ENCODE peak calls at places on chromosomes 16 and 17, in ten cellular contexts. S is amygdala; T is hypothalamus; B is GM19239; G is RPMI8226; P is dorsolateral prefrontal cortex; Q is stimulated activated CD4-positive, alpha-beta T cell treated with anti-CD3 and anti-CD28 coated beads, Interleukin-1b, Interleukin-23, amount 100 ng/mL, for 1 hour; Z is DMS53; W is non-pigmented ciliary epithelial cell; I is EL. E is an unnamed sample.

GRCh38 chr16:57185446-57185944 is 344 bp downstream of the PSME3IP1 start:
- DNase-seq in S (peak; percentile 59), T (peak; percentile 54), B (no peak), G (peak; percentile 68), P (peak; percentile 57), Q (no peak), Z (peak; percentile 84), W (no peak), I (peak; percentile 64), E (peak; percentile 61)

GRCh38 chr17:49746791-49747490 is 17.0 kb downstream of the FAM117A start:
- DNase-seq in S (no peak), T (no peak), B (no peak), G (peak; percentile 78), P (no peak), Q (no peak), Z (no peak), W (no peak), I (no peak), E (no peak)

GRCh38 chr16:70715860-70716357 is 30.1 kb upstream of the MTSS2 start:
- DNase-seq in S (peak; percentile 57), T (no peak), B (no peak), G (no peak), P (no peak), Q (no peak), Z (no peak), W (no peak), I (peak; percentile 60), E (peak; percentile 77)

GRCh38 chr17:70071127-70071526 is 3.9 kb upstream of the KCNJ16 start:
- DNase-seq in S (no peak), T (no peak), B (no peak), G (no peak), P (no peak), Q (no peak), Z (no peak), W (no peak), I (no peak), E (no peak)

GRCh38 chr17:48307814-48308411 is 122.1 kb downstream of the SKAP1 start:
- DNase-seq in S (peak; percentile 3), T (no peak), B (peak; percentile 18), G (peak; percentile 66), P (no peak), Q (no peak), Z (peak; percentile 79), W (peak; percentile 22), I (peak; percentile 63), E (peak; percentile 73)

GRCh38 chr17:63697341-63698286 is 2.3 kb downstream of the LIMD2 start:
- DNase-seq in S (peak; percentile 27), T (no peak), B (peak; percentile 63), G (peak; percentile 79), P (no peak), Q (peak; percentile 65), Z (peak; percentile 73), W (no peak), I (peak; percentile 36), E (no peak)

GRCh38 chr17:36934144-36934758 is 3.0 kb upstream of the LHX1 start:
- DNase-seq in S (no peak), T (no peak), B (no peak), G (no peak), P (no peak), Q (no peak), Z (peak; percentile 49), W (no peak), I (no peak), E (no peak)

GRCh38 chr17:55149485-55149884 is 115.3 kb upstream of the HLF start:
- DNase-seq in S (no peak), T (no peak), B (no peak), G (no peak), P (no peak), Q (no peak), Z (peak; percentile 16), W (no peak), I (no peak), E (no peak)

GRCh38 chr16:30858829-30859423 is 35.0 kb downstream of the BCL7C start:
- DNase-seq in S (no peak), T (no peak), B (no peak), G (no peak), P (no peak), Q (no peak), Z (no peak), W (no peak), I (no peak), E (no peak)

E was measured in astrocyte of the spinal cord.